ENCODE peak calls at places on chromosome 17, in four cellular contexts. H, I, T and K are unnamed samples.

GRCh38 chr17:76626442-76626841 is 17.1 kb downstream of the ST6GALNAC1 start:
- DNase-seq in H (no peak), I (no peak), T (no peak), K (no peak)

GRCh38 chr17:956905-957304 is 22.7 kb downstream of the NXN start:
- DNase-seq in H (no peak), I (no peak), T (no peak), K (no peak)

GRCh38 chr17:43927101-43927935 is 15.0 kb downstream of the PPY start:
- DNase-seq in H (no peak), I (no peak), T (peak), K (no peak)

GRCh38 chr17:81966343-81967243 is 5.6 kb upstream of the NOTUM start:
- DNase-seq in H (no peak), I (no peak), T (peak), K (no peak)

GRCh38 chr17:80860703-80861359 is 130.8 kb upstream of the CHMP6 start:
- DNase-seq in H (no peak), I (no peak), T (no peak), K (no peak)

GRCh38 chr17:2388020-2388704 is 12.7 kb downstream of the MNT start:
- DNase-seq in H (no peak), I (no peak), T (peak), K (no peak)

GRCh38 chr17:31877911-31878702 is 19.1 kb upstream of the COPRS start:
- DNase-seq in H (no peak), I (no peak), T (no peak), K (no peak)

GRCh38 chr17:65268832-65269231 is 131.7 kb downstream of the RGS9 start:
- DNase-seq in H (no peak), I (no peak), T (no peak), K (no peak)

GRCh38 chr17:17595755-17596154 is 4.2 kb upstream of the PEMT start:
- DNase-seq in H (no peak), I (no peak), T (no peak), K (no peak)

GRCh38 chr17:80455328-80455710 is 21.1 kb downstream of the NPTX1 start:
- DNase-seq in H (no peak), I (no peak), T (peak), K (peak)

GRCh38 chr17:3993493-3994220 is 29.4 kb upstream of the ATP2A3 start:
- DNase-seq in H (no peak), I (no peak), T (no peak), K (no peak)

GRCh38 chr17:57355090-57355859 is 99.0 kb downstream of the MSI2 start:
- DNase-seq in H (no peak), I (no peak), T (no peak), K (peak)

GRCh38 chr17:51709867-51710266 is 448.6 kb downstream of the CA10 start:
- DNase-seq in H (no peak), I (no peak), T (no peak), K (no peak)

GRCh38 chr17:78381601-78382168 is 3.2 kb downstream of the PGS1 start:
- DNase-seq in H (no peak), I (no peak), T (no peak), K (no peak)

GRCh38 chr17:80996422-80997305 is 5.0 kb downstream of the CHMP6 start:
- DNase-seq in H (no peak), I (no peak), T (no peak), K (no peak)

GRCh38 chr17:32019228-32019627 is 12.0 kb downstream of the LRRC37B start:
- DNase-seq in H (no peak), I (no peak), T (no peak), K (no peak)

GRCh38 chr17:20313306-20313705 is 154.0 kb downstream of the LGALS9B start:
- DNase-seq in H (no peak), I (no peak), T (no peak), K (no peak)

GRCh38 chr17:9205520-9206159 is 184.3 kb downstream of the NTN1 start:
- DNase-seq in H (no peak), I (no peak), T (no peak), K (no peak)

GRCh38 chr17:1561420-1562177 is 993 bp downstream of the PITPNA start:
- DNase-seq in H (no peak), I (peak), T (peak), K (peak)

GRCh38 chr17:49547566-49547965 is 28.1 kb upstream of the NXPH3 start:
- DNase-seq in H (no peak), I (no peak), T (no peak), K (no peak)

GRCh38 chr17:42743595-42744282 is 1.1 kb downstream of the EZH1 start:
- DNase-seq in H (no peak), I (no peak), T (no peak), K (no peak)
- TF ChIP-seq CTCF in H (no peak), I (no peak), T (no peak), K (peak)

GRCh38 chr17:12022310-12022709 is 1.6 kb downstream of the MAP2K4 start:
- DNase-seq in H (no peak), I (no peak), T (no peak), K (no peak)

GRCh38 chr17:12024332-12024731 is 3.7 kb downstream of the MAP2K4 start:
- DNase-seq in H (peak), I (no peak), T (no peak), K (no peak)

GRCh38 chr17:12021604-12022003 is 927 bp downstream of the MAP2K4 start:
- DNase-seq in H (no peak), I (no peak), T (no peak), K (peak)

DNA sequence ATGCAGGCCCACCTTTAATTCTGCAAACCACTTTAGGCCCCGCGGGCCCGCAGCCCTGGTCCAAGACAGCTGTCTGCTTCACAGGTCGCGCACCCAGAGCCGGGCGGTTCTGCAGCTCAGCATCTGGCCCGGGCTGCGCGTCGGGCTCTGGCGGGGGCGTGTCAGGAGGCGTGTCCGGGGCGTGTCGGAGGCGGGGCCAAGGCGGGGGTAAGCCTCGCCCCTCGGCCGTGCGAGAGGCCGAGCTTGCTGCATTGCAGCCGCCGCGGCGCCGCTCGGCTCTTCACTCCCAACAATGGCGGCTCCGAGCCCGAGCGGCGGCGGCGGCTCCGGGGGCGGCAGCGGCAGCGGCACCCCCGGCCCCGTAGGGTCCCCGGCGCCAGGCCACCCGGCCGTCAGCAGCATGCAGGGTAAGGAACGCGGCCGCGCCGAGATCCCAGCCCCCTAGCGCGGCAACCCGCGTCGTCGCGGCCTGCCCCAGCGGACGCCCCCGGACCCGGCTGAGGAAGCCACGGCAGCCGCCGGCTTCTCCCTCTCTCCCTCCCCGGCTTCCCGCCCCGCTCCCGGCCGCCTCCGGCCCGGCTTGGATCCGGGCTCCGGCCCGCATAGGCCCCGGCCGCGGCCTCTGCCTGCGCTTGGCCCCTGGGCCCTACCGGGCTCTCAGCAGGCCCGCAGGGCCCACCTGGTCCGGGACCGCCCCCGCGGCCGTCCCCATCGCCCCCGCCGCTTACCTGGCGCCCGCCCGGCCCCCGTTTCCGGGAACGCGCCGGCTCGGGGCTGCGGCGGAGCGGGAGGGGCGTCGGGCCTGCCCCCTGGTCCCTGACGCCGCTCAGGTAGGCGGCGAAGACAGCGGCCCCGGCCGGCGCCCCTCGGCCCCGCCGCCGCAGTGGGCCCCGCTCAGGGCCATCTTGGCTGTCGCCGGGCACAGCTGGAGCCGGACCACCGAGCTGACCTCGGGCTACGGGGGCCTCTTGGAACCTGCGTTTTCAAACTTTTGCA is at the start of gene MAP2K4:
- DNase-seq in H (no peak), I (peak), T (peak), K (peak)
- TF ChIP-seq CTCF in H (no peak), I (no peak), T (no peak), K (no peak)

GRCh38 chr17:67082110-67082509 is 37.8 kb downstream of the CACNG1 start:
- DNase-seq in H (no peak), I (no peak), T (no peak), K (peak)
- TF ChIP-seq CTCF in H (peak), I (no peak), T (no peak), K (peak)

GRCh38 chr17:6496116-6496481 is 51.8 kb downstream of the PIMREG start:
- DNase-seq in H (no peak), I (no peak), T (no peak), K (peak)
- TF ChIP-seq CTCF in H (no peak), I (no peak), T (no peak), K (no peak)

DNA sequence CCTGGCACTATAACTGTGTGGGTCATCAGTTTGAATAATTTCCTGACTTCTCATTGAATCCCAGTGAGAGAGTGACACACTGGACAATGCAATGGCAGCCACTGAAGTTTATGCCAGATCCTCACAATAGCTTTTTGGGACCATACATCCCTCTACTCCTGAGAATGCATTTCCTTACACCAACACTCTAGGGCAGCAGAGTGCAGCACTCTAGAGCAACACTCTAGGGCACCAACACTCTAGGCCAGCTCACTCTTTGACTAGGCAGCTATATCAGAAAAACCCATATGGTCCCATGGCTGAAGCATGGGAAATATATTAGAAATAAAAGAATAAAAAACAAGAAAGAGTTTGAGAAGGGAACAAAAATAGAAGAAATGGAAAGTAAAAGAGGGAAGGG is 309.2 kb downstream of the MAP2K6 start:
- DNase-seq in H (no peak), I (no peak), T (no peak), K (no peak)
- TF ChIP-seq CTCF in H (peak), I (no peak), T (no peak), K (no peak)

GRCh38 chr17:45896803-45897693 is 2.7 kb downstream of the MAPT start:
- DNase-seq in H (no peak), I (no peak), T (no peak), K (no peak)

GRCh38 chr17:45893725-45894021 is 681 bp upstream of the MAPT start:
- DNase-seq in H (no peak), I (no peak), T (no peak), K (no peak)

GRCh38 chr17:45895969-45896793 is 1.8 kb downstream of the MAPT start:
- DNase-seq in H (no peak), I (no peak), T (no peak), K (no peak)

GRCh38 chr17:45894022-45894784 is at the start of gene MAPT:
- DNase-seq in H (peak), I (peak), T (peak), K (peak)

DNA sequence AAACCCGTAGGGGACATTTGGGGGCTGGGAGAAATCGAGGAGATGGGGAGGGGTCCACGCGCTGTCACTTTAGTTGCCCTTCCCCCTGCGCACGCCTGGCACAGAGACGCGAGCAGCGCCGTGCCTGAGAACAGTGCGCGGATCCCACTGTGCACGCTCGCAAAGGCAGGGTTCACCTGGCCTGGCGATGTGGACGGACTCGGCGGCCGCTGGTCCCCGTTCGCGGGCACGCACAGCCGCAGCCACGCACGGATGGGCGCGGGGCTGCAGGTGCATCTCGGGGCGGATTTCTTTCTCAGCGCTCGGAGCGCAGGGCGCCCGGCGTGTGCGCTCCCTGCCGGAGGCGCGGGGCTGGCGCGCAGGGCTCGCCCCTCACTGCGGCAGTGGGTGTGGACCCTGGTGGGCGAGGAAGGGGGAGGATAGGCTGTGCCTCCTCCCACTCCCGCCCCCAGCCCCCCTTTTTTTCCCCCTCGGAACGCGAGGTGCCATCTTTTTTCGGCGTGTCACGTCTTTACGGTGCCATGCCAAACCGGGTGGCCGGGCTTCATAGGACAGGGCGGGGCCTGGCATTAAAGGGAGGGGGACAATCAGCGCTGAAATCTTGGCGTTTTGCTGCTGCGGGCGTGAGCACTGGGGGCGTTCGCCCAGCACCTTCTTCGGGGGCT is 1.1 kb downstream of the MAPT start:
- DNase-seq in H (no peak), I (no peak), T (no peak), K (no peak)
- TF ChIP-seq CTCF in H (peak), I (no peak), T (no peak), K (peak)

DNA sequence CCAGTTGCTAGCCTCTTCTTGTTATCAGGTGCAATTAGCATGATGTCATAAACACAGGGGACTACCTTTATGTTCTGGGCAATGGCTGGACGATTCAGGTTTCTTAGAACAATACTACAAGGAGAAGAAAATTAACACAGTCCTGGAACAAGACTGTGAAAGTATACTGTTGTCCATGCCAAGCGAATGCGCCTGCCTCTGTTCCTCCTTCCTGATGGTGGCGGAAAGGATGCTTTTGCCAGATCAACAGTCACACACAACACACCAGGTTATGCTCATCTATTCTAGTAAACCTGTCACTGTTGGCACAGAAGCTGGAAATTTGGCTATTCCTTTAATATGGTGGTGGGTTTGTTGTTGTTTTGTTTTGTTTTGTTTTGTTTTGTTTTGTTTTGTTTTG is 3.0 kb upstream of the CD300LD start:
- DNase-seq in H (no peak), I (no peak), T (no peak), K (no peak)
- TF ChIP-seq CTCF in H (no peak), I (no peak), T (no peak), K (no peak)